ENCODE peak calls at places on chromosomes 16 and 17, in nine cellular contexts. F, V, A, R, U, S, Z, Y and G are unnamed samples.

GRCh38 chr17:64635647-64636305 is 26.3 kb downstream of the SMURF2 start:
- DNase-seq in F (no peak), V (no peak), A (no peak), R (no peak), U (peak), S (peak), Z (no peak), Y (no peak), G (no peak)

GRCh38 chr17:31068291-31068690 is 26.5 kb upstream of the NF1 start:
- DNase-seq in F (peak), V (peak), A (no peak), R (peak), U (peak), S (peak), Z (peak), Y (peak), G (no peak)

GRCh38 chr17:68679882-68680281 is 78.7 kb upstream of the FAM20A start:
- DNase-seq in F (no peak), V (no peak), A (no peak), R (no peak), U (no peak), S (no peak), Z (no peak), Y (no peak), G (no peak)

GRCh38 chr17:43015579-43015978 is 6.6 kb downstream of the VAT1 start:
- DNase-seq in F (no peak), V (no peak), A (no peak), R (no peak), U (no peak), S (no peak), Z (no peak), Y (no peak), G (no peak)

GRCh38 chr17:20266806-20267458 is 200.4 kb downstream of the LGALS9B start:
- DNase-seq in F (no peak), V (peak), A (no peak), R (no peak), U (peak), S (peak), Z (no peak), Y (no peak), G (no peak)

GRCh38 chr17:50768348-50768761 is 1.0 kb upstream of the ANKRD40CL start:
- DNase-seq in F (no peak), V (peak), A (peak), R (no peak), U (peak), S (no peak), Z (no peak), Y (no peak), G (peak)

GRCh38 chr16:82580293-82580900 is 46.4 kb upstream of the CDH13 start:
- DNase-seq in F (no peak), V (peak), A (no peak), R (no peak), U (peak), S (peak), Z (no peak), Y (no peak), G (no peak)

GRCh38 chr16:86432048-86432447 is 78.3 kb upstream of the FOXF1 start:
- DNase-seq in F (no peak), V (no peak), A (no peak), R (no peak), U (no peak), S (no peak), Z (no peak), Y (no peak), G (no peak)

GRCh38 chr17:79041041-79041570 is 17.1 kb downstream of the C1QTNF1 start:
- DNase-seq in F (no peak), V (no peak), A (no peak), R (no peak), U (no peak), S (no peak), Z (no peak), Y (no peak), G (no peak)

GRCh38 chr17:77556408-77557068 is 402.0 kb upstream of the TNRC6C start:
- DNase-seq in F (no peak), V (no peak), A (no peak), R (no peak), U (no peak), S (no peak), Z (no peak), Y (no peak), G (no peak)

GRCh38 chr17:79619196-79619595 is 8.3 kb upstream of the RBFOX3 start:
- DNase-seq in F (no peak), V (no peak), A (no peak), R (no peak), U (no peak), S (no peak), Z (no peak), Y (no peak), G (no peak)